ENCODE peak calls at places on chromosomes 13 and 19, in four cellular contexts. P is astrocyte of the spinal cord, L is GM23248, X is left cardiac atrium. N is an unnamed sample.

GRCh38 chr13:111575276-111575675 is 254.8 kb downstream of the TEX29 start:
- DNase-seq in X (no peak), P (no peak), L (no peak), N (no peak)

GRCh38 chr19:10420444-10421239 is at the start of gene PDE4A:
- DNase-seq in X (no peak), L (peak; percentile 68), P (no peak), N (no peak)

GRCh38 chr13:103965506-103966243 is 899.5 kb upstream of the SLC10A2 start:
- DNase-seq in L (no peak), X (no peak), P (no peak), N (no peak)

GRCh38 chr13:28047784-28048388 is 52.5 kb downstream of the FLT3 start:
- DNase-seq in P (peak; percentile 13), X (no peak), L (peak; percentile 65), N (peak; percentile 50)

GRCh38 chr13:41461527-41462124 is 4.3 kb downstream of the RGCC start:
- DNase-seq in P (no peak), X (no peak), L (no peak), N (no peak)

GRCh38 chr19:18204394-18205179 is 745 bp upstream of the RAB3A start:
- DNase-seq in L (peak; percentile 64), P (no peak), X (no peak), N (no peak)

GRCh38 chr19:55857149-55857548 is 20.8 kb downstream of the NLRP4 start:
- DNase-seq in P (no peak), X (no peak), L (no peak), N (peak; percentile 33)

GRCh38 chr19:19032420-19033175 is 719 bp downstream of the SUGP2 start:
- DNase-seq in L (peak; percentile 90), P (peak; percentile 94), X (peak; percentile 93), N (peak; percentile 90)

GRCh38 chr19:29583196-29584006 is 22.7 kb upstream of the POP4 start:
- DNase-seq in P (no peak), X (no peak), L (peak; percentile 48), N (no peak)

GRCh38 chr19:29674374-29675119 is 9.3 kb downstream of the PLEKHF1 start:
- DNase-seq in X (no peak), P (no peak), L (no peak), N (no peak)

GRCh38 chr13:66518068-66518467 is 712.1 kb downstream of the PCDH9 start:
- DNase-seq in P (no peak), L (no peak), X (no peak), N (no peak)

GRCh38 chr13:25864936-25865335 is 186.9 kb downstream of the SHISA2 start:
- DNase-seq in P (no peak), L (no peak), X (no peak), N (no peak)

GRCh38 chr13:40206241-40207109 is 460.0 kb downstream of the FOXO1 start:
- DNase-seq in L (peak; percentile 25), X (no peak), P (no peak), N (peak; percentile 33)

GRCh38 chr19:30374791-30375650 is 2.8 kb downstream of the ZNF536 start:
- DNase-seq in L (peak; percentile 14), P (no peak), X (no peak), N (no peak)

GRCh38 chr19:6731822-6732221 is 5.6 kb downstream of the GPR108 start:
- DNase-seq in P (no peak), L (no peak), X (no peak), N (no peak)

GRCh38 chr13:99031725-99032298 is 53.9 kb upstream of the DOCK9 start:
- DNase-seq in L (no peak), X (no peak), P (no peak), N (no peak)

GRCh38 chr13:21849323-21849722 is 178.4 kb downstream of the FGF9 start:
- DNase-seq in X (no peak), P (no peak), L (peak; percentile 48), N (peak; percentile 5)

GRCh38 chr19:10835089-10835753 is 791 bp downstream of the TMED1 start:
- DNase-seq in X (no peak), L (peak; percentile 31), P (no peak), N (no peak)

GRCh38 chr13:97880298-97880675 is 73.2 kb upstream of the IPO5 start:
- DNase-seq in P (no peak), X (no peak), L (no peak), N (no peak)

GRCh38 chr19:38055655-38056521 is 148.9 kb downstream of the SIPA1L3 start:
- DNase-seq in X (no peak), P (no peak), L (no peak), N (no peak)